ENCODE peak calls at places on chromosomes 2 and 18, in four cellular contexts. I, L, R and E are unnamed samples.

GRCh38 chr2:74712223-74713053 is 58.4 kb downstream of the SEMA4F start:
- DNase-seq in L (no peak), R (no peak), I (no peak), E (no peak)

GRCh38 chr18:56889621-56890020 is 238.5 kb downstream of the WDR7 start:
- DNase-seq in I (no peak), L (no peak), R (no peak), E (no peak)

GRCh38 chr2:192151848-192152247 is 42.9 kb downstream of the TMEFF2 start:
- DNase-seq in I (no peak), L (no peak), R (no peak), E (no peak)

GRCh38 chr18:23963443-23964185 is 50.9 kb upstream of the TTC39C start:
- DNase-seq in R (no peak), L (no peak), I (peak; percentile 18), E (no peak)

GRCh38 chr18:48543228-48543627 is 4.4 kb downstream of the CTIF start:
- DNase-seq in I (peak; percentile 65), L (peak; percentile 69), R (no peak), E (no peak)

GRCh38 chr18:3384664-3385189 is 65.2 kb upstream of the TGIF1 start:
- DNase-seq in L (no peak), I (peak; percentile 39), R (no peak), E (no peak)

GRCh38 chr2:111071480-111072143 is 49.1 kb upstream of the BCL2L11 start:
- DNase-seq in I (no peak), R (no peak), L (no peak), E (no peak)

GRCh38 chr2:9004338-9005204 is 1.1 kb upstream of the MBOAT2 start:
- DNase-seq in L (peak; percentile 37), R (no peak), I (no peak), E (no peak)

GRCh38 chr2:73993799-73994543 is 9.3 kb downstream of the TET3 start:
- DNase-seq in I (no peak), L (no peak), R (no peak), E (no peak)

GRCh38 chr2:58664523-58665155 is 423.5 kb upstream of the FANCL start:
- DNase-seq in I (no peak), R (peak; percentile 1), L (no peak), E (no peak)

GRCh38 chr2:143071185-143071876 is 57.9 kb upstream of the ARHGAP15 start:
- DNase-seq in L (no peak), R (no peak), I (no peak), E (no peak)

GRCh38 chr2:133077259-133077822 is 407.3 kb upstream of the LYPD1 start:
- DNase-seq in I (no peak), R (no peak), L (no peak), E (no peak)

GRCh38 chr2:60520917-60521539 is 32.4 kb downstream of the BCL11A start:
- DNase-seq in L (no peak), I (no peak), R (no peak), E (no peak)

GRCh38 chr2:106843001-106843909 is 42.7 kb downstream of the ST6GAL2 start:
- DNase-seq in L (no peak), I (no peak), R (peak; percentile 39), E (no peak)

GRCh38 chr2:216299588-216299987 is 72.7 kb downstream of the MARCHF4 start:
- DNase-seq in I (no peak), R (no peak), L (no peak), E (no peak)

GRCh38 chr2:63272560-63272959 is 221.9 kb downstream of the OTX1 start:
- DNase-seq in L (no peak), I (no peak), R (no peak), E (no peak)

GRCh38 chr2:99729104-99729503 is 239.3 kb upstream of the REV1 start:
- DNase-seq in R (peak; percentile 28), L (no peak), I (no peak), E (no peak)

GRCh38 chr2:158797963-158798700 is 3.0 kb downstream of the DAPL1 start:
- DNase-seq in I (no peak), R (no peak), L (no peak), E (no peak)

GRCh38 chr2:36708119-36708741 is 11.7 kb downstream of the VIT start:
- DNase-seq in I (no peak), R (no peak), L (no peak), E (peak; percentile 4)

GRCh38 chr2:15986068-15986560 is 45.8 kb downstream of the MYCN start:
- DNase-seq in R (peak; percentile 72), I (no peak), L (no peak), E (no peak)

GRCh38 chr2:46364797-46365457 is 67.7 kb downstream of the EPAS1 start:
- DNase-seq in I (peak; percentile 57), L (peak; percentile 63), R (peak; percentile 80), E (peak; percentile 16)

GRCh38 chr2:60469918-60470317 is 83.5 kb downstream of the BCL11A start:
- DNase-seq in L (no peak), R (no peak), I (no peak), E (no peak)

GRCh38 chr2:34012728-34013302 is 413.7 kb upstream of the FAM98A start:
- DNase-seq in I (peak; percentile 53), R (peak; percentile 52), L (no peak), E (peak; percentile 18)

GRCh38 chr18:73614812-73615211 is 532.8 kb downstream of the FBXO15 start:
- DNase-seq in I (no peak), L (no peak), R (no peak), E (no peak)

GRCh38 chr2:119109823-119110222 is 48.7 kb downstream of the C1QL2 start:
- DNase-seq in L (no peak), R (no peak), I (no peak), E (no peak)

GRCh38 chr2:31812051-31812798 is 198.6 kb downstream of the MEMO1 start:
- DNase-seq in I (peak; percentile 93), R (no peak), L (peak; percentile 86), E (no peak)

GRCh38 chr2:221571391-221572179 is 519 bp downstream of the EPHA4 start:
- DNase-seq in L (no peak), I (no peak), R (peak; percentile 16), E (no peak)

GRCh38 chr18:50218432-50219197 is 23.7 kb upstream of the MYO5B start:
- DNase-seq in L (peak; percentile 14), I (peak; percentile 45), R (no peak), E (peak; percentile 33)

GRCh38 chr2:166451451-166451850 is 42.6 kb downstream of the SCN7A start:
- DNase-seq in I (no peak), R (no peak), L (no peak), E (no peak)

GRCh38 chr2:228556707-228557106 is 375.2 kb upstream of the SPHKAP start:
- DNase-seq in L (no peak), R (no peak), I (no peak), E (no peak)

GRCh38 chr2:171310889-171311288 is 122.9 kb downstream of the METTL8 start:
- DNase-seq in L (no peak), R (no peak), I (peak; percentile 35), E (no peak)

GRCh38 chr2:134985061-134985460 is 62.2 kb downstream of the MAP3K19 start:
- DNase-seq in I (no peak), R (no peak), L (no peak), E (no peak)

GRCh38 chr2:84878459-84878858 is 2.4 kb downstream of the TRABD2A start:
- DNase-seq in I (peak; percentile 50), L (no peak), R (no peak), E (no peak)

GRCh38 chr2:204608261-204608660 is 63.0 kb downstream of the PARD3B start:
- DNase-seq in I (no peak), L (no peak), R (no peak), E (no peak)

GRCh38 chr2:163630836-163631235 is 105.0 kb downstream of the FIGN start:
- DNase-seq in R (no peak), I (no peak), L (no peak), E (no peak)

GRCh38 chr2:30282081-30282480 is 50.7 kb downstream of the LBH start:
- DNase-seq in R (no peak), I (no peak), L (no peak), E (no peak)
- TF ChIP-seq ELF1 in R (no peak), I (no peak), L (no peak), E (no peak)

DNA sequence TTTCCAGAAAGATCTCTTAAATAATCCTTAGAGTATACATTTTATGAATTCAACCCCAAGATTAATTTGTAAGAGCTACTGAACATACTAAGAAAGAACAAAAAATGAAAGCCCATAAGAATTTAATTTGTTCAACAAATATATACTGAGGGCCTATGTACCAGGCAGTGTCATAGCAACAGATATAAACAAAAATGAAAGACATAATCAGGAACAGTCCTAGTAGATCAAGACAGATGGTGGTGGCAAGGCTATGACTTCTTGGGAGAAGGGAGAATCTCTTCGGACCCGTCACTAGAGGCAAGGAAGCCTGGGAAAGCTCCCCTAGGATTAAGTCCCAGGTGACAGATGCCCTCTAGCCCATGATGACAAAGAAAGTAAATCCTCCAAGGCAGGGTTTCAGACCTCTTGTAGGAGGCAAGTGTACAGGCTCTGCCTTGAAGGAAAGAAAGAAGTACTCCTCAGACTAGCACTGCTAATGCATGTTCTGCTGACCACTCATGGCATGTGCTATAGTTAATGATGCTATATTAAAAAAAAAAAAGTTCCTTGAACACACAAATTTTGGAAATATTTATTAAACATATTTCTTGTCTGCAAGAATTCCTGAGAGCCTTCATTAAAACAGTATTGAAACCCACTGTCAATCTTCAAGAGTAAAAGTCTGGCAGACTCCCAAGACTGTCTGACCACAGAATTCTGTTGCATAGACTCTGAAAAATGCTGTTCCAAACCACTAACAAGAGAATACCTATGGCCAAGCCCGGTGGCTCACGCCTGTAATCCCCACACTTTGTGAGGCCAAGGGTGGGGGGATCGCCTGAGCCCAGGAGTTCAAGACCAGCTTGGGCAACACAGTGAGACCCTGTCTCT is 31.5 kb downstream of the NOL10 start:
- DNase-seq in L (no peak), I (no peak), R (no peak), E (peak; percentile 29)
- TF ChIP-seq ELF1 in L (no peak), I (no peak), R (no peak), E (no peak)

DNA sequence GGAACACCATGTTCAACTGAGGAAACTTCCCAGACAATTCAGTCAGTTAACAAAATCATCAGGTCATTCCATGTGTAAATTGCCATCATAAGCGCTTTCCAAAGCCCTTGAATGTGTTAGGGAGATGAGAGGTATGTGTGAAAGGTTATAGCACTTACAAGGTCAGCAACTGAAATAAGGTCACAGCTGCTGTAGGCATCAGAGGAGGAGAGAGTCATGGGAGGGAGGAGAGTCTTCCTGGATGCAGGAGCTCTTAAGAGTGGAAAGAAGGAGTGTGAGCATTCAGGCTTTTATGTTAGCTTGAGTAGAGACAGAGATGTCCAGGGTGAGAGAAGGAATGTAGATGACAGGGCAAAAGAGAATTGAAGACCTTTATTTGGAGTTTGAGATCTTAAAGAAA is 67.0 kb downstream of the CAB39 start:
- DNase-seq in I (no peak), L (no peak), R (no peak), E (no peak)
- TF ChIP-seq ELF1 in I (no peak), L (no peak), R (no peak), E (no peak)

GRCh38 chr2:28926837-28927236 is 32.4 kb downstream of the WDR43 start:
- DNase-seq in L (no peak), R (no peak), I (no peak), E (no peak)

GRCh38 chr2:28927878-28928277 is 33.4 kb downstream of the WDR43 start:
- DNase-seq in I (no peak), R (no peak), L (no peak), E (no peak)

GRCh38 chr2:28929581-28929980 is 35.1 kb downstream of the WDR43 start:
- DNase-seq in R (no peak), I (no peak), L (no peak), E (no peak)

DNA sequence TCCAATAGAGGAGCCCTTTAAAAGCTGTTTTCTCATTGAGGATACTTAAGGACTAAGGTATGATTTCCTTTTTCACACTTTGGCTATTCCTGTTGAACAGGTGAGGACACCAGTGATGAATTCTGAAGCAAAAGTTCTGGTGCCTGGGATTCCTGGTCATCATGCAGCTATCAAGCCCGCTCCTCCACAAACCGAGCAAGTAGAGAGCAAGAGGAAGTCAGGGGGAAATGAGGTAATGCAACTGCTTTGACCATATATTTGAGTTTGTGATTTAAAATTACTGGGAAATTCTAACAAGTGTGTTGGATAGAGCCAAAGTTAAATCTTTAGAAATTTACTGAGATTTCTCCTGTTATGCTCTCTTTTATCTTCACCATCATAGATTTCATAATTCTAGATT is 33.0 kb downstream of the WDR43 start:
- DNase-seq in I (no peak), R (no peak), L (no peak), E (no peak)
- TF ChIP-seq ELF1 in I (no peak), R (no peak), L (no peak), E (no peak)